ENCODE peak calls at places on chromosomes 5 and 9, in eight cellular contexts. O is posterior vena cava, T is ecto neural progenitor cell, G is GM12892, Q is heart right ventricle, Y is kidney tubule cell, B is ascending aorta, S is choroid plexus epithelial cell. U is an unnamed sample.

GRCh38 chr5:177430972-177431316 is 4.5 kb downstream of the GRK6 start:
- DNase-seq in O (no peak), G (no peak), T (no peak), S (no peak), Y (no peak), B (no peak), Q (no peak), U (no peak)

GRCh38 chr5:82160948-82161347 is 117.2 kb downstream of the RPS23 start:
- DNase-seq in Q (no peak), T (no peak), G (no peak), Y (peak), O (no peak), B (no peak), S (no peak), U (no peak)

GRCh38 chr5:86894006-86894560 is 276.3 kb downstream of the COX7C start:
- DNase-seq in Q (no peak), O (no peak), G (no peak), B (no peak), S (no peak), T (no peak), Y (no peak), U (no peak)

GRCh38 chr9:120909904-120910303 is 16.7 kb downstream of the TRAF1 start:
- DNase-seq in B (peak), Q (no peak), S (no peak), Y (peak), T (no peak), O (no peak), G (no peak), U (no peak)

GRCh38 chr9:93496285-93496684 is 42.9 kb upstream of the FAM120AOS start:
- DNase-seq in Q (no peak), S (no peak), O (no peak), Y (no peak), B (no peak), G (no peak), T (no peak), U (no peak)

GRCh38 chr9:20220286-20220685 is 402.0 kb downstream of the MLLT3 start:
- DNase-seq in B (no peak), T (no peak), Y (peak), Q (no peak), O (no peak), S (no peak), G (no peak), U (peak)

GRCh38 chr5:116557669-116558271 is 16.9 kb downstream of the SEMA6A start:
- DNase-seq in B (no peak), Q (no peak), T (no peak), S (peak), O (no peak), G (no peak), Y (peak), U (no peak)

GRCh38 chr9:120177121-120177520 is 402.8 kb downstream of the CDK5RAP2 start:
- DNase-seq in B (no peak), O (no peak), G (no peak), S (no peak), Y (no peak), Q (no peak), T (no peak), U (no peak)

GRCh38 chr5:13740471-13740870 is 204.0 kb downstream of the DNAH5 start:
- DNase-seq in T (no peak), B (no peak), S (no peak), Q (no peak), O (no peak), G (no peak), Y (no peak), U (no peak)

U was measured in GOT3.